ENCODE peak calls at places on chromosomes 13 and 19, in eight cellular contexts. O is SK-N-SH, F is neural progenitor cell, K is hepatocyte, G is PC-3, C is MM.1S, Z is GM23338, R is OCI-LY7. B is an unnamed sample.

GRCh38 chr13:35252536-35253205 is 223.8 kb downstream of the MAB21L1 start:
- DNase-seq in F (no peak), C (peak), O (no peak), K (no peak), G (no peak), Z (no peak), R (peak), B (no peak)

GRCh38 chr19:11535792-11536595 is 2.7 kb upstream of the CNN1 start:
- DNase-seq in G (peak), C (peak), O (peak), Z (peak), K (peak), R (peak), F (peak), B (peak)

GRCh38 chr13:36526897-36527296 is 94.6 kb downstream of the CCNA1 start:
- DNase-seq in O (no peak), R (no peak), K (no peak), F (no peak), G (peak), C (no peak), Z (peak), B (no peak)

GRCh38 chr19:50912727-50913716 is 1.8 kb upstream of the KLK4 start:
- DNase-seq in G (no peak), R (no peak), O (no peak), F (no peak), K (peak), C (no peak), Z (no peak), B (peak)

GRCh38 chr19:55488986-55489710 is 912 bp downstream of the SSC5D start:
- DNase-seq in O (peak), Z (no peak), F (no peak), G (no peak), K (no peak), R (no peak), C (no peak), B (no peak)

GRCh38 chr13:23849670-23850069 is 39.5 kb downstream of the MIPEP start:
- DNase-seq in G (no peak), F (no peak), R (no peak), K (no peak), O (no peak), C (no peak), Z (no peak), B (no peak)

GRCh38 chr19:5691205-5691929 is 1.3 kb downstream of the RPL36 start:
- DNase-seq in K (peak), O (peak), G (peak), F (peak), R (peak), C (no peak), Z (peak), B (peak)

GRCh38 chr13:41458939-41459753 is 1.8 kb downstream of the RGCC start:
- DNase-seq in O (peak), F (peak), K (peak), Z (peak), C (peak), R (peak), G (peak), B (peak)

GRCh38 chr13:75806101-75806500 is 170.0 kb downstream of the LMO7 start:
- DNase-seq in F (no peak), R (no peak), O (no peak), G (no peak), C (no peak), K (no peak), Z (no peak), B (no peak)

GRCh38 chr13:113589961-113590339 is 5.4 kb downstream of the TFDP1 start:
- DNase-seq in C (no peak), Z (no peak), R (no peak), G (no peak), K (no peak), O (peak), F (no peak), B (no peak)

GRCh38 chr13:99648905-99649304 is 147.6 kb downstream of the TM9SF2 start:
- DNase-seq in F (no peak), K (no peak), Z (no peak), R (no peak), G (no peak), C (no peak), O (no peak), B (no peak)

GRCh38 chr13:110371550-110372465 is 64.7 kb downstream of the COL4A2 start:
- DNase-seq in F (no peak), Z (no peak), K (no peak), G (no peak), R (no peak), C (no peak), O (peak), B (no peak)

GRCh38 chr13:35470671-35471465 is 5.6 kb downstream of the MAB21L1 start:
- DNase-seq in G (no peak), R (no peak), F (peak), C (no peak), Z (peak), K (peak), O (peak), B (peak)

GRCh38 chr19:16945364-16945714 is 56.5 kb downstream of the F2RL3 start:
- DNase-seq in R (no peak), K (no peak), O (no peak), G (no peak), C (no peak), F (no peak), Z (no peak), B (no peak)

GRCh38 chr13:25733696-25734435 is 317.9 kb downstream of the SHISA2 start:
- DNase-seq in G (no peak), R (no peak), F (no peak), K (no peak), C (no peak), Z (no peak), O (no peak), B (no peak)

GRCh38 chr13:41502021-41502420 is 44.7 kb downstream of the RGCC start:
- DNase-seq in G (no peak), R (peak), Z (no peak), O (no peak), C (peak), K (no peak), F (no peak), B (no peak)

GRCh38 chr13:40672310-40673060 is 6.0 kb upstream of the FOXO1 start:
- DNase-seq in G (peak), Z (peak), O (peak), K (peak), F (no peak), R (no peak), C (no peak), B (peak)

GRCh38 chr13:35978607-35979316 is 152.4 kb downstream of the DCLK1 start:
- DNase-seq in F (peak), R (peak), G (peak), K (peak), Z (peak), O (peak), C (peak), B (peak)

GRCh38 chr19:29804493-29804892 is 7.3 kb upstream of the CCNE1 start:
- DNase-seq in R (peak), F (no peak), G (no peak), C (peak), K (no peak), Z (no peak), O (no peak), B (no peak)

GRCh38 chr13:113742000-113742441 is 17.0 kb upstream of the TMEM255B start:
- DNase-seq in F (peak), Z (peak), K (peak), C (peak), R (no peak), G (peak), O (peak), B (peak)

GRCh38 chr19:41189425-41190065 is 3.5 kb upstream of the CYP2S1 start:
- DNase-seq in K (no peak), R (no peak), C (no peak), F (peak), O (no peak), Z (peak), G (peak), B (no peak)

GRCh38 chr19:30046522-30046921 is 104.5 kb downstream of the URI1 start:
- DNase-seq in C (no peak), O (peak), R (peak), G (peak), Z (peak), F (peak), K (no peak), B (peak)

GRCh38 chr13:44498969-44499368 is 77.2 kb downstream of the TSC22D1 start:
- DNase-seq in G (no peak), C (no peak), F (no peak), R (no peak), Z (no peak), O (no peak), K (no peak), B (no peak)

GRCh38 chr13:36057041-36057440 is 74.1 kb downstream of the DCLK1 start:
- DNase-seq in Z (peak), R (no peak), F (peak), K (no peak), C (no peak), O (no peak), G (peak), B (peak)

GRCh38 chr13:48319458-48320395 is 16.2 kb downstream of the RB1 start:
- DNase-seq in K (no peak), R (no peak), F (no peak), O (no peak), Z (no peak), C (no peak), G (no peak), B (no peak)

GRCh38 chr13:110411316-110412105 is 104.4 kb downstream of the COL4A2 start:
- DNase-seq in O (no peak), K (no peak), R (no peak), F (no peak), C (no peak), G (no peak), Z (no peak), B (no peak)

GRCh38 chr19:49676136-49676689 is 858 bp upstream of the PRMT1 start:
- DNase-seq in Z (peak), R (peak), G (peak), F (peak), O (peak), K (peak), C (peak), B (peak)

GRCh38 chr13:76884167-76884566 is 2.0 kb downstream of the KCTD12 start:
- DNase-seq in R (no peak), F (peak), C (peak), K (peak), Z (peak), O (no peak), G (no peak), B (peak)

GRCh38 chr19:16363133-16363851 is 38.7 kb downstream of the KLF2 start:
- DNase-seq in K (peak), G (no peak), C (no peak), F (no peak), R (no peak), Z (no peak), O (no peak), B (no peak)

GRCh38 chr13:59112375-59112774 is 1051.4 kb downstream of the DIAPH3 start:
- DNase-seq in K (peak), C (no peak), Z (no peak), R (no peak), F (peak), G (peak), O (peak), B (peak)

GRCh38 chr13:109737046-109737573 is 49.3 kb downstream of the IRS2 start:
- DNase-seq in O (no peak), R (no peak), G (no peak), Z (no peak), C (no peak), F (no peak), K (no peak), B (no peak)

GRCh38 chr19:18392417-18392816 is 5.0 kb downstream of the LRRC25 start:
- DNase-seq in O (no peak), F (no peak), Z (no peak), K (no peak), R (no peak), C (no peak), G (no peak), B (no peak)

GRCh38 chr13:39419866-39420265 is 183.1 kb downstream of the LHFPL6 start:
- DNase-seq in Z (no peak), O (no peak), G (no peak), C (no peak), K (no peak), F (peak), R (no peak), B (no peak)

GRCh38 chr19:49194408-49194807 is 36.8 kb downstream of the TRPM4 start:
- DNase-seq in G (no peak), O (no peak), R (no peak), C (no peak), K (no peak), Z (no peak), F (no peak), B (no peak)

GRCh38 chr19:35856546-35857149 is at the start of gene KIRREL2:
- DNase-seq in F (peak), K (peak), C (no peak), G (no peak), O (peak), Z (peak), R (peak), B (no peak)
- TF ChIP-seq EZH2phosphoT487 in F (no peak), K (no peak), C (no peak), G (no peak), O (no peak), Z (no peak), R (no peak), B (no peak)

GRCh38 chr13:51524846-51525566 is 59.3 kb upstream of the WDFY2 start:
- DNase-seq in C (no peak), F (no peak), G (no peak), O (no peak), R (no peak), K (peak), Z (no peak), B (peak)

GRCh38 chr13:51525567-51526165 is 58.6 kb upstream of the WDFY2 start:
- DNase-seq in F (no peak), G (peak), C (no peak), K (no peak), Z (no peak), R (no peak), O (no peak), B (peak)

GRCh38 chr13:51520524-51520923 is 63.7 kb upstream of the WDFY2 start:
- DNase-seq in K (peak), G (peak), R (no peak), O (no peak), Z (no peak), F (no peak), C (no peak), B (peak)

GRCh38 chr13:51524312-51524711 is 60.0 kb upstream of the WDFY2 start:
- DNase-seq in Z (no peak), O (no peak), R (no peak), G (peak), C (no peak), F (no peak), K (peak), B (peak)

DNA sequence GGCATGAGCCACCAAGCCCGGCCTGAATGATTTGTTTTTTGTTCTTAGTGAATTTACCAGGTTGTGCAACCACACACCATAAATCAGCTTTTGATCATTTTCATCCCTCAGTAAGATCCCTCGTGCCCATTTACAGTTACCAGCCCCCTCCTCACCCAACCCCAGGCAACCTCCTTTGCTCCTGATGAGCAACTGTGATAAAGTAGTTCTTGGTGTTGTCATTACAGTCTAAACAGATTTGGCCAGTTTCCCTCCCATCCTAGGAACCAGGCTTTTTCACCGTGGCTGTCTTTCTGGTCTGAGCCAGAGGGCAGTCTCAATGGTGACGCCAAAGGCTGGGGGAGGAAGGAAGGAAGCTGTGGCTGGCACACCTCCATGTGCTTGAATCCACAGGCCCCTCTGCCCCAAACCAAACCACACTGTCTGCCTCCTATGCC is 61.2 kb upstream of the WDFY2 start:
- DNase-seq in K (no peak), F (no peak), G (peak), Z (no peak), O (peak), R (no peak), C (no peak), B (peak)
- H2AFZ ChIP-seq in K (no peak), F (no peak), G (peak), Z (peak), O (peak), R (no peak), C (no peak), B (peak)

DNA sequence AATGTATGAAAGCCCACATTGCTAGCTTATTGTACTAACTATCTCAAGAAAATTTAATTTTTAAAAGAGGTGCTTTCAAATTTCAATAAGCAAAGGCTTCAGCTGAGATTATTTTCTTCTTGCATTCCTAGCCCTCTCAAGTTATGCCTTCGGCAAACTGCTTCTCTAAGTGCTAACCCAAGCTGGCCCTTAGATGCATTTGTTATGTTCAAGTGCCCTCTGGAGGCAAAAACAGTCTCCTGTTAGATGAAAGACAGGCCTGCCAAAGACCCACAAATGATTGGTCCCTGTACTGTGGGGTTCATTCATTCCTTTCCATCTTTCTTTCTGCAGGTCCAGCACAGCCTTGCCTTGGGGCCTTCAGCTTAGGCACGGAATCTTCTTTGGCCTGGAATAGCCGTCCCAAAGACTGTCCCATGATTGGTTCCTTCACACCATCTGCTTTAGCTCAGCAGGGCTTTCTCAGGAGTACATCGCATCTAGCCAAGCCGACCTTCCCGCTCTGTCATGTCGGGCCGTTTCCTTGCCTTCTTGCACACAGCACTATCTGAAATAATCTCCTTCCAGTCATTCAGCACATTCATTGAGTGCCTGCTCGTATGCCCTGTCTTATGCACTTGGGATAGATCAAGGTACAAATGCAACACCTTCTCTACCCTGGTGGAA is 26.4 kb upstream of the TPTE2 start:
- DNase-seq in F (no peak), K (peak), O (peak), C (peak), R (peak), Z (peak), G (peak), B (peak)
- H3K4me3 ChIP-seq in F (no peak), K (no peak), O (no peak), C (no peak), R (no peak), Z (no peak), G (no peak), B (no peak)

GRCh38 chr13:27472941-27473340 is 22.6 kb upstream of the MTIF3 start:
- DNase-seq in O (no peak), G (no peak), Z (no peak), F (no peak), R (no peak), K (no peak), C (no peak), B (no peak)
- TF ChIP-seq EZH2phosphoT487 in O (no peak), G (no peak), Z (no peak), F (no peak), R (no peak), K (no peak), C (no peak), B (no peak)

DNA sequence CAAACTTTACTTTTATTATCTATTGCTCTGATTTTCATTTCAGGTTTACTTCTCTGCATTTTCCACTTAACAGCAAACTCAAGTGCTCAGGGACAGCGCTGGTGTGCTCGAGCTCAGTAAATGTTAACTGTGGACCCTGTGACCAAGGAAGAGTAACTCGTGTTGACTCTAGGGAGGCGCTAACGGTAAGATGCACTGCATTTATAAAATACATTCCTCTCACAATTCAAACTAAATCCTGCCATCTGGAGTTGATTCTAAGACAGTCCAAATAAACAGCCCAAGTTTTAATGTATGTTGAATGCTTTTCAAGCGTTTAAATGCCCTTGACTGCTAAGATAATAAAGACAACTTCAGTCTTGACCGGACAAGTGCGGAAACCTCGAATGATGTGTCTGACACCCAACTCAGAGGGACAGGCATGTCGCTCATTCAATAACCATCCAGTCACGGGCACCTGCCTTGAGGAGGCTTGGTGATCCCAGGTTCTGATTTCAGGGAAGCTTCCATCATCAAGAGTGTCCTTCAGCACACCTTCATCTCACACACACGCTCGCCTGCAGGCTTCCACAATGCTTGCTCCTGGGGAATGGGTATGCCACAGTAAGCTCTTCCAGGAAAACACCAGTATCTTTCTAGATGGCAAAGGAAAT is 93.1 kb downstream of the STK24 start:
- DNase-seq in G (no peak), R (no peak), K (peak), O (no peak), C (no peak), Z (no peak), F (no peak), B (peak)
- H2AFZ ChIP-seq in G (no peak), R (no peak), K (no peak), O (no peak), C (no peak), Z (no peak), F (no peak), B (no peak)

DNA sequence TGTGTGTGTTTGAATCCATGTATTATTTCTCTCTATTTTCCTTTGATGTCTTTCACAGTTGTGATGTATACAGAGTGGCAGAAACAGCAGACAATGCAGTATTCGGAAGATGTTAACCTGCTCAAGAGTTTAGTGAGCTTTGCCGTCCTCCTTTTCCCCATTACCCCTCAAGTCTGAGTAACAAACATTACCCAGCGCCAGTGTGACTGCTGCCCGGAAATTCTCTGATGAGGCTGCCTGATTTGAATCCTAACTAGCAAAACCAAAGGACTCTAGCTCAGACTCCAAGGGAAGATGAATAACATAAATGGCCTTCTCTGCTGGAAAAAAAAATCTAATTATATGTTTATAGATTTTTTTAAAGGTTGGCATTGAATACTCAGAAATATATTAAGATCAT is 247.3 kb upstream of the SOX21 start:
- DNase-seq in C (no peak), R (no peak), O (no peak), Z (no peak), K (no peak), G (no peak), F (no peak), B (no peak)
- H3K4me3 ChIP-seq in C (no peak), R (no peak), O (no peak), Z (no peak), K (no peak), G (no peak), F (no peak), B (no peak)

B was measured in GM23248.